ENCODE peak calls at places on chromosomes 13 and 19, in five cellular contexts. One of them, this sample, is unnamed.

GRCh38 chr13:108195861-108196260 is 19.5 kb downstream of the LIG4 start:
- DNase-seq in transverse colon: no peak
- DNase-seq in ascending aorta: no peak
- DNase-seq in CD4-positive, CD25-positive, alpha-beta regulatory T cell: no peak
- DNase-seq in DMS53: no peak
- DNase-seq in this sample: no peak

GRCh38 chr19:41935781-41936415 is 7.6 kb upstream of the ERFL start:
- DNase-seq in ascending aorta: no peak
- DNase-seq in transverse colon: no peak
- DNase-seq in DMS53: no peak
- DNase-seq in CD4-positive, CD25-positive, alpha-beta regulatory T cell: no peak
- DNase-seq in this sample: no peak

GRCh38 chr19:50548191-50549058 is 19.8 kb downstream of the LRRC4B start:
- DNase-seq in DMS53: no peak
- DNase-seq in CD4-positive, CD25-positive, alpha-beta regulatory T cell: no peak
- DNase-seq in transverse colon: no peak
- DNase-seq in ascending aorta: no peak
- DNase-seq in this sample: no peak

GRCh38 chr19:10567696-10568443 is 909 bp downstream of the CDKN2D start:
- DNase-seq in transverse colon: no peak
- DNase-seq in ascending aorta: no peak
- DNase-seq in CD4-positive, CD25-positive, alpha-beta regulatory T cell: no peak
- DNase-seq in DMS53: peak
- DNase-seq in this sample: no peak

GRCh38 chr13:37138169-37138568 is 32.7 kb upstream of the CSNK1A1L start:
- DNase-seq in DMS53: peak
- DNase-seq in transverse colon: no peak
- DNase-seq in ascending aorta: no peak
- DNase-seq in CD4-positive, CD25-positive, alpha-beta regulatory T cell: no peak
- DNase-seq in this sample: no peak

GRCh38 chr13:82747331-82747730 is 1134.9 kb downstream of the SLITRK1 start:
- DNase-seq in transverse colon: no peak
- DNase-seq in DMS53: no peak
- DNase-seq in ascending aorta: no peak
- DNase-seq in CD4-positive, CD25-positive, alpha-beta regulatory T cell: no peak
- DNase-seq in this sample: no peak

GRCh38 chr13:101552797-101553196 is 100.3 kb downstream of the ITGBL1 start:
- DNase-seq in ascending aorta: no peak
- DNase-seq in transverse colon: no peak
- DNase-seq in DMS53: no peak
- DNase-seq in CD4-positive, CD25-positive, alpha-beta regulatory T cell: no peak
- DNase-seq in this sample: no peak

GRCh38 chr13:25886438-25887214 is 165.2 kb downstream of the SHISA2 start:
- DNase-seq in transverse colon: no peak
- DNase-seq in CD4-positive, CD25-positive, alpha-beta regulatory T cell: no peak
- DNase-seq in ascending aorta: no peak
- DNase-seq in DMS53: peak
- DNase-seq in this sample: no peak

GRCh38 chr19:8585894-8586750 is 8.9 kb upstream of the MYO1F start:
- DNase-seq in transverse colon: peak
- DNase-seq in ascending aorta: no peak
- DNase-seq in CD4-positive, CD25-positive, alpha-beta regulatory T cell: peak
- DNase-seq in DMS53: peak
- DNase-seq in this sample: peak

GRCh38 chr19:38921420-38922274 is 8.9 kb downstream of the SARS2 start:
- DNase-seq in ascending aorta: no peak
- DNase-seq in CD4-positive, CD25-positive, alpha-beta regulatory T cell: no peak
- DNase-seq in transverse colon: no peak
- DNase-seq in DMS53: no peak
- DNase-seq in this sample: no peak

GRCh38 chr19:18898081-18898532 is 2.1 kb upstream of the CERS1 start:
- DNase-seq in ascending aorta: no peak
- DNase-seq in transverse colon: no peak
- DNase-seq in DMS53: no peak
- DNase-seq in CD4-positive, CD25-positive, alpha-beta regulatory T cell: no peak
- DNase-seq in this sample: no peak

GRCh38 chr13:30870049-30870884 is 35.8 kb upstream of the MEDAG start:
- DNase-seq in ascending aorta: peak
- DNase-seq in DMS53: peak
- DNase-seq in transverse colon: peak
- DNase-seq in CD4-positive, CD25-positive, alpha-beta regulatory T cell: peak
- DNase-seq in this sample: peak

GRCh38 chr13:111531505-111531904 is 211.1 kb downstream of the TEX29 start:
- DNase-seq in transverse colon: no peak
- DNase-seq in DMS53: no peak
- DNase-seq in CD4-positive, CD25-positive, alpha-beta regulatory T cell: no peak
- DNase-seq in ascending aorta: no peak
- DNase-seq in this sample: no peak

GRCh38 chr13:111597041-111598017 is 276.9 kb downstream of the TEX29 start:
- DNase-seq in transverse colon: no peak
- DNase-seq in CD4-positive, CD25-positive, alpha-beta regulatory T cell: no peak
- DNase-seq in ascending aorta: no peak
- DNase-seq in DMS53: no peak
- DNase-seq in this sample: no peak

This sample was measured in Calu3.